ENCODE peak calls at places on chromosomes 6 and 20, in six cellular contexts. I is NB4, S is HepG2, K is A549, E is K562, A is endothelial cell of umbilical vein. J is an unnamed sample.

GRCh38 chr20:22680031-22680740 is 95.8 kb upstream of the FOXA2 start:
- DNase-seq in I (no peak), S (peak; percentile 58), K (no peak), E (no peak), A (no peak), J (no peak)

GRCh38 chr6:16249971-16250370 is 11.6 kb downstream of the GMPR start:
- DNase-seq in I (no peak), S (peak; percentile 45), K (no peak), E (no peak), A (no peak), J (no peak)

GRCh38 chr6:47631248-47632196 is 66.9 kb upstream of the ADGRF4 start:
- DNase-seq in I (peak; percentile 63), S (peak; percentile 66), K (no peak), E (peak; percentile 48), A (peak; percentile 76), J (peak; percentile 32)

GRCh38 chr20:23255658-23256385 is 94.8 kb upstream of the NXT1 start:
- DNase-seq in I (no peak), S (no peak), K (no peak), E (no peak), A (peak; percentile 50), J (no peak)

GRCh38 chr6:39029156-39030011 is 19.2 kb upstream of the GLP1R start:
- DNase-seq in I (peak; percentile 36), S (peak; percentile 22), K (peak; percentile 32), E (peak; percentile 80), A (peak; percentile 11), J (no peak)

GRCh38 chr6:36697481-36697903 is at the start of gene RAB44:
- DNase-seq in I (peak; percentile 96), S (no peak), K (no peak), E (no peak), A (no peak), J (no peak)

GRCh38 chr20:48841861-48842529 is 14.2 kb upstream of the PREX1 start:
- DNase-seq in I (no peak), S (no peak), K (peak; percentile 73), E (peak; percentile 71), A (peak; percentile 89), J (no peak)

GRCh38 chr20:24993337-24994185 is 1.0 kb upstream of the APMAP start:
- DNase-seq in I (peak; percentile 32), S (peak; percentile 57), K (peak; percentile 71), E (peak; percentile 6), A (peak; percentile 41), J (no peak)

GRCh38 chr20:64212750-64213149 is 42.8 kb upstream of the PCMTD2 start:
- DNase-seq in I (peak; percentile 30), S (no peak), K (no peak), E (no peak), A (no peak), J (no peak)

GRCh38 chr20:20327756-20328155 is 40.1 kb upstream of the INSM1 start:
- DNase-seq in I (no peak), S (no peak), K (no peak), E (no peak), A (no peak), J (no peak)

GRCh38 chr6:34484899-34485298 is 19.0 kb downstream of the PACSIN1 start:
- DNase-seq in I (peak; percentile 69), S (no peak), K (no peak), E (peak; percentile 52), A (no peak), J (peak; percentile 8)

GRCh38 chr20:44491635-44492395 is 16.1 kb downstream of the TTPAL start:
- DNase-seq in I (no peak), S (no peak), K (no peak), E (no peak), A (no peak), J (no peak)

GRCh38 chr20:564195-564594 is 20.6 kb upstream of the CSNK2A1 start:
- DNase-seq in I (no peak), S (no peak), K (no peak), E (no peak), A (no peak), J (no peak)

GRCh38 chr20:560680-561079 is 17.1 kb upstream of the CSNK2A1 start:
- DNase-seq in I (no peak), S (no peak), K (no peak), E (no peak), A (no peak), J (no peak)

GRCh38 chr20:558117-558516 is 14.5 kb upstream of the CSNK2A1 start:
- DNase-seq in I (no peak), S (no peak), K (no peak), E (no peak), A (no peak), J (no peak)

GRCh38 chr20:562232-562897 is 18.8 kb upstream of the CSNK2A1 start:
- DNase-seq in I (no peak), S (no peak), K (no peak), E (no peak), A (no peak), J (no peak)

DNA sequence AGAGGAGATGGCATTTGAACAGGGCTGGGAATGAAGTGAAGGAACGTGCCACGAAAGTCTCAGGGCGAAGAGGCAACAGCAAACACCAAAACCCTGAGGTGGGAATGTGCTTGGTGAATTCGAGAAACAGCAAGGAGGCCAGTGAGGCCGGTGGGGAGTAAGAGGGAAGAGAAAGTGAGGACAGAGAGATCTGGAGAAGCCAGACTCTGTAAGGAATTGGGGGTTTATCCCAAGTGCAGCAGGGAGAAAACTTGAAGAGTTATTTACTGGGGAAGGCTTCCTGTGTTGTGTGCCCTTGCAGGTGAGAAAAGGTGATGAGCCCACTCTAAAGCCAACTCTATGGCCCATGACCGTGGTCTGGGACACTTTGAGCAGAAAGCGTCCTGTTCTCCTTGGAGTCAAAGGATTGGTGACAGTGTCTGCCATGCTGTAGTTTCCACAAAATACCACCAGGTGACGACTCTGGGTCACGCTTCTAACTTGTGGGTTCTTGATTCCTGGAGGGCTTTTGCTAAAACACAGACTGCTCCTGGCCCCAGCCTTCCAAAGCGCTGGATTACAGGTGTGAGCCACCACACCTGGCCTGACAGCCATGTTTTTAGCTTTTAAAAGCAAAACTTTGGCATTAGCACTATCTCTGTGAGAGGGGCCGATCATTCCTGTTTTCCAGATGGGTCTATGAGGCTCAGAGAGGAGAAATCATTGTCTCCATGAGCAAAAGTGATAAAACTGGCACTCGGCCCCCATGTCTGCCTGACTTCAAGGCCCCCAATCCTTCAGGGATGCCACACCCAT is 18.0 kb upstream of the CSNK2A1 start:
- DNase-seq in I (peak; percentile 80), S (peak; percentile 86), K (peak; percentile 87), E (peak; percentile 67), A (peak; percentile 79), J (no peak)
- TF ChIP-seq MYC in I (peak; percentile 69), S (no peak), K (no peak), E (peak; percentile 41), A (no peak), J (no peak)

GRCh38 chr6:90294989-90295853 is 1.4 kb downstream of the BACH2 start:
- DNase-seq in I (peak; percentile 14), S (no peak), K (no peak), E (peak; percentile 31), A (peak; percentile 56), J (no peak)

GRCh38 chr6:90294008-90294511 is 2.6 kb downstream of the BACH2 start:
- DNase-seq in I (no peak), S (no peak), K (no peak), E (no peak), A (no peak), J (no peak)

GRCh38 chr6:90293319-90293937 is 3.2 kb downstream of the BACH2 start:
- DNase-seq in I (no peak), S (no peak), K (no peak), E (no peak), A (no peak), J (no peak)

GRCh38 chr6:90295854-90296345 is 743 bp downstream of the BACH2 start:
- DNase-seq in I (peak; percentile 52), S (no peak), K (peak; percentile 8), E (peak; percentile 65), A (peak; percentile 73), J (no peak)

DNA sequence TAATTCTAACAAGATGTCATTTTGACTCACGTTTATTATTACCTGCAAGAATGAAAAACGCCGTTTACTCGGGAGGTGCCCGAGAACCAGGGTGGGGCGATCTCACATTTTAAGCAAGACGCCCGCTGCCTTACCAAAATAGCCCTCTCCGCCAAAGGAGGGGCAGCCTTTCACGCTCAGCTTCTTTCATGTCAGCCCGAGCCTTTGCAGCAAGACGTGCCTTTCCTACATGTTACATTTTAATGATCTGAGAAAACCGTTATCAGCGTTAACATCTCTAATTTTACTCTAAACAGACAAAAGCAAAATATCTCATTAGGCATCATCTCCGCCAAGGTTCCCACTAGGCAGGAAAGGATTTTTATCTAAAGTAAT is 2.0 kb downstream of the BACH2 start:
- DNase-seq in I (no peak), S (no peak), K (no peak), E (no peak), A (no peak), J (no peak)
- TF ChIP-seq MYC in I (no peak), S (no peak), K (no peak), E (no peak), A (no peak), J (no peak)

DNA sequence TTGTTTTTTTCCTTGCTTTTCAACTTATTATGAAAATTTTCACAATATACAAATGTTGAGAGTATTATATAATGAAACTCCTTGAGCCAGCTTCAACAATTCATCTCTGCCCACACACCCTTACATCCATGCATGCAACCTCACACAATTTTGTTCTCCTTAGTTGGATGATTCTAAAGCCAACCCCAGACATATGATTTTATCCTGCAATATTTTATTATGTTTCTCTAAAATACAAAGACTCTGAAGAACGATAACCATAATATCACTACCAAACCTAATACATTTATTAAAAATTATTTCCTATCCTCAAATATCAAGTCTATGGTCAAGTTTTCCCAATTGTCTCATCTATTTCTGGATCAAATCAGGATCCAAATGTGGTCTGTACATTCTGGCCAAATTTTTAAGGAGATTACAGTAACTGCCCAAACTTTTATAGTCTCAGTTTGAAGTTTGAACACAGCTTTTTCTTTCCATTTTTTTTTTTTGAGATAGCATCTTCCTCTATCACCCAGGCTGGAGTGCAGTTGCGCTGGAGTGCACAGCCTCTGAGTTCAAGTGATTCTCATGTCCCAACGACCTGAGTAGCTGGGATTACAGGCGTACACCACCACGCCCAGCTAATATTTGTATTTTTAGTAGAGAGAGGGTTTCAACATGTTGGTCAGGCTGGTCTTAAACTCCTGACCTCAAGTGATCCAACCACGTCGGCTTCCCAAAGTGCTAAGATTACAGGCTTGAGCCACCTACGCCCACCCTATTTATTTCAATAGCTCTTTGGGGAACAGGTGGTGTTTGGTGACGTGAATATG is 85.1 kb upstream of the CARMIL1 start:
- DNase-seq in I (no peak), S (no peak), K (no peak), E (no peak), A (no peak), J (no peak)
- TF ChIP-seq MYC in I (no peak), S (no peak), K (no peak), E (no peak), A (no peak), J (no peak)

DNA sequence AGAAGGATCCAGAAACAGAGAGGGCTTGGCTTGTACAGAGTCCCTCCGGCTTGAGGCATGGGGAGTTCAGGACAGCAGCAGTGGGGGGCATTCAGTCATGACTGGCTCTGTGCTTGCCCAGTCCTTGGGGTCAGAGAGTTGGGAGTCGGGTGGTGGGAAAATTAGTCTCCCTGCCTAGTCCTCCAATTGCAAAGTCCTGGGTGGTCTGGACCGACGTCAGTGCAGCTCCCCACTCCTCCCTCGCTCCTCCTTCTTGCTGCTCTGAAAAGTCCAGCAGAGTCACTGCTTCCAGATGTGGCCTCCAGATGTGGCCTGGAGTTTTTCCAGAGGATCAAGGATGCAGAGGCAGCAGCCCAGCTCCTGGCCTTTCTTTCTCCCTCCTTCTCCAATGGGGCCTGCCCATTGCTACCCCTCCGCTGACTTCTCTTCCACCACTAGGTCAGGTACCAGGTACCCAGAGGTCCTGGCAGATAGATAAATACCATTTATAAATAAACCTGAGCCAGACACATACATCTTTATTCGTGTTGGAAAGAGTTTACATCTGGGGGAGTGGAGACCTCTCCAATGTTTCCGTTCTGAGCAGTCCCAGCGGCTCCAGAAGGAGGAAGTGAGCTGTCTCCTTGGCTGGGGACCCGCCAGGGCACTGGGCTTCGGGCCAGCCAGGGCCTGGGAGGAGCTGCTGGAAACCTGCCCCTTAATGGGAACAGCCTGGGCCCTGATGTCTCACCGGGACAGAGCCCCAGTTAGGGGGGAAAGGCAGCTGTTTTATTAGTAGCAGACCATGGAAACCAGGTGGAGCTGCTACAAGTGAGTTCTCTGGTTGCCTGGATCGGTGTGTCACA is 49.0 kb upstream of the RNF24 start:
- DNase-seq in I (peak; percentile 92), S (no peak), K (peak; percentile 64), E (peak; percentile 70), A (peak; percentile 96), J (no peak)
- TF ChIP-seq MYC in I (peak; percentile 45), S (no peak), K (no peak), E (no peak), A (no peak), J (no peak)